ENCODE peak calls at places on chromosomes 16 and 17, in ten cellular contexts. One of them, this sample, is unnamed.

GRCh38 chr17:50028207-50029120 is 27.4 kb upstream of the ITGA3 start:
- DNase-seq in PC-3: peak; percentile 100
- DNase-seq in heart left ventricle: no peak
- DNase-seq in transverse colon: no peak
- DNase-seq in dorsolateral prefrontal cortex: no peak
- DNase-seq in sigmoid colon: no peak
- DNase-seq in AG04450: no peak
- DNase-seq in cardiac muscle cell: peak; percentile 64
- DNase-seq in thoracic aorta: no peak
- DNase-seq in uterus: no peak
- DNase-seq in this sample: peak; percentile 43

GRCh38 chr17:35373984-35374765 is 754 bp upstream of the SLFN11 start:
- DNase-seq in cardiac muscle cell: peak; percentile 76
- DNase-seq in uterus: peak; percentile 38
- DNase-seq in transverse colon: peak; percentile 49
- DNase-seq in thoracic aorta: no peak
- DNase-seq in dorsolateral prefrontal cortex: no peak
- DNase-seq in PC-3: peak; percentile 34
- DNase-seq in AG04450: no peak
- DNase-seq in sigmoid colon: peak; percentile 88
- DNase-seq in heart left ventricle: peak; percentile 79
- DNase-seq in this sample: peak; percentile 54

GRCh38 chr17:16443390-16444257 is 28.3 kb downstream of the TRPV2 start:
- DNase-seq in uterus: no peak
- DNase-seq in AG04450: no peak
- DNase-seq in thoracic aorta: no peak
- DNase-seq in sigmoid colon: no peak
- DNase-seq in transverse colon: no peak
- DNase-seq in PC-3: no peak
- DNase-seq in cardiac muscle cell: no peak
- DNase-seq in heart left ventricle: no peak
- DNase-seq in dorsolateral prefrontal cortex: no peak
- DNase-seq in this sample: no peak

GRCh38 chr17:60947100-60947499 is 269.4 kb downstream of the BCAS3 start:
- DNase-seq in thoracic aorta: no peak
- DNase-seq in cardiac muscle cell: no peak
- DNase-seq in PC-3: peak; percentile 30
- DNase-seq in dorsolateral prefrontal cortex: no peak
- DNase-seq in transverse colon: no peak
- DNase-seq in sigmoid colon: no peak
- DNase-seq in AG04450: no peak
- DNase-seq in heart left ventricle: no peak
- DNase-seq in uterus: no peak
- DNase-seq in this sample: no peak

GRCh38 chr17:48149174-48150106 is 41.9 kb downstream of the SNX11 start:
- DNase-seq in uterus: no peak
- DNase-seq in dorsolateral prefrontal cortex: no peak
- DNase-seq in AG04450: no peak
- DNase-seq in thoracic aorta: no peak
- DNase-seq in transverse colon: no peak
- DNase-seq in PC-3: no peak
- DNase-seq in cardiac muscle cell: peak; percentile 28
- DNase-seq in sigmoid colon: no peak
- DNase-seq in heart left ventricle: no peak
- DNase-seq in this sample: no peak

GRCh38 chr17:64331946-64332493 is 58.6 kb downstream of the PECAM1 start:
- DNase-seq in thoracic aorta: no peak
- DNase-seq in transverse colon: no peak
- DNase-seq in uterus: peak; percentile 58
- DNase-seq in AG04450: no peak
- DNase-seq in PC-3: peak; percentile 97
- DNase-seq in dorsolateral prefrontal cortex: no peak
- DNase-seq in heart left ventricle: no peak
- DNase-seq in sigmoid colon: no peak
- DNase-seq in cardiac muscle cell: peak; percentile 82
- DNase-seq in this sample: peak; percentile 73

GRCh38 chr16:13244770-13245169 is 343.4 kb downstream of the SHISA9 start:
- DNase-seq in sigmoid colon: no peak
- DNase-seq in dorsolateral prefrontal cortex: no peak
- DNase-seq in thoracic aorta: no peak
- DNase-seq in PC-3: no peak
- DNase-seq in cardiac muscle cell: no peak
- DNase-seq in uterus: no peak
- DNase-seq in AG04450: no peak
- DNase-seq in transverse colon: no peak
- DNase-seq in heart left ventricle: no peak
- DNase-seq in this sample: no peak

GRCh38 chr16:48197294-48197693 is 41.5 kb upstream of the ABCC12 start:
- DNase-seq in PC-3: no peak
- DNase-seq in AG04450: no peak
- DNase-seq in thoracic aorta: no peak
- DNase-seq in transverse colon: no peak
- DNase-seq in sigmoid colon: no peak
- DNase-seq in heart left ventricle: no peak
- DNase-seq in uterus: no peak
- DNase-seq in cardiac muscle cell: no peak
- DNase-seq in dorsolateral prefrontal cortex: no peak
- DNase-seq in this sample: no peak

GRCh38 chr17:75131278-75132017 is at the start of gene NT5C:
- DNase-seq in heart left ventricle: peak; percentile 89
- DNase-seq in dorsolateral prefrontal cortex: peak; percentile 77
- DNase-seq in thoracic aorta: peak; percentile 33
- DNase-seq in PC-3: peak; percentile 76
- DNase-seq in sigmoid colon: peak; percentile 91
- DNase-seq in transverse colon: peak; percentile 90
- DNase-seq in cardiac muscle cell: peak; percentile 86
- DNase-seq in AG04450: peak; percentile 33
- DNase-seq in uterus: peak; percentile 80
- DNase-seq in this sample: peak; percentile 80

GRCh38 chr17:75130632-75131277 is 787 bp downstream of the NT5C start:
- DNase-seq in uterus: peak; percentile 56
- DNase-seq in thoracic aorta: no peak
- DNase-seq in PC-3: peak; percentile 73
- DNase-seq in sigmoid colon: peak; percentile 84
- DNase-seq in dorsolateral prefrontal cortex: peak; percentile 41
- DNase-seq in AG04450: no peak
- DNase-seq in heart left ventricle: no peak
- DNase-seq in cardiac muscle cell: peak; percentile 67
- DNase-seq in transverse colon: peak; percentile 62
- DNase-seq in this sample: peak; percentile 49

GRCh38 chr17:75129576-75129975 is 2.0 kb downstream of the NT5C start:
- DNase-seq in heart left ventricle: no peak
- DNase-seq in sigmoid colon: no peak
- DNase-seq in AG04450: no peak
- DNase-seq in PC-3: no peak
- DNase-seq in dorsolateral prefrontal cortex: no peak
- DNase-seq in uterus: no peak
- DNase-seq in cardiac muscle cell: no peak
- DNase-seq in transverse colon: no peak
- DNase-seq in thoracic aorta: no peak
- DNase-seq in this sample: no peak

GRCh38 chr17:75128694-75129505 is 2.6 kb downstream of the NT5C start:
- DNase-seq in thoracic aorta: no peak
- DNase-seq in sigmoid colon: no peak
- DNase-seq in transverse colon: no peak
- DNase-seq in AG04450: no peak
- DNase-seq in dorsolateral prefrontal cortex: no peak
- DNase-seq in cardiac muscle cell: no peak
- DNase-seq in PC-3: no peak
- DNase-seq in uterus: no peak
- DNase-seq in heart left ventricle: no peak
- DNase-seq in this sample: no peak

DNA sequence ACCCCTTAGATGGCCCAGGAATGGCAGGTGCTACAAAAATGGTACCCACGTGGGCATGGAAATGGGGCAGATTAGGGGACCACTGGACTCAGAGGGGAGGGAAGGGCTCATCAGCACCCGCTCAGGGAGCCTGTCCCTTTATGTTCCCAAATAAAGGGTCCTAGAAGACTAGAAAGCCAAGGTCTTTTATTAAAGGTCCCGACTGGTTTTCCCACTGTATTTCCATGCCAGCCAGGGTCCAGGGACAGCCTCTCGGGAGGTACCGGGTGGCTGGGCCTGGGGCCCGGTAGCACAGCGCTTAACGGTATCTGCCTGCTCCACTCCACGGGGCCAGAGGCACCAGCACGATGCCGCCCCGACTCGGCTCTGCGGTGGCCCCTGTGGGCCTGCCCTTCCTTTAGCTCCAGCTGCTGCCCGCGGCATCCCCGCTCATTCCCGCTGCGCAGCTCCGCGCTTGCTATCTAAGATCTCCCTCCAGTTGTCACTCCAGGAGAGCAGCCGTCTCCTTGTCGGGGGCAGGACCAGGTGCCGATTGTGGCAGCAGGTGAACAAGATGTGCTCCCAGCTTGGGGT is 1.4 kb downstream of the NT5C start:
- DNase-seq in transverse colon: no peak
- DNase-seq in PC-3: no peak
- DNase-seq in AG04450: no peak
- DNase-seq in dorsolateral prefrontal cortex: no peak
- DNase-seq in uterus: no peak
- DNase-seq in sigmoid colon: no peak
- DNase-seq in thoracic aorta: no peak
- DNase-seq in cardiac muscle cell: no peak
- DNase-seq in heart left ventricle: no peak
- DNase-seq in this sample: no peak
- H3K4me3 ChIP-seq in transverse colon: peak overlapping the region; percentile 94
- H3K4me3 ChIP-seq in PC-3: peak overlapping the region; percentile 72
- H3K4me3 ChIP-seq in AG04450: peak overlapping the region; percentile 75
- H3K4me3 ChIP-seq in dorsolateral prefrontal cortex: no peak overlapping the region
- H3K4me3 ChIP-seq in uterus: no peak overlapping the region
- H3K4me3 ChIP-seq in sigmoid colon: peak overlapping the region; percentile 73
- H3K4me3 ChIP-seq in thoracic aorta: peak overlapping the region; percentile 98
- H3K4me3 ChIP-seq in cardiac muscle cell: peak overlapping the region; percentile 84
- H3K4me3 ChIP-seq in heart left ventricle: no peak overlapping the region
- H3K4me3 ChIP-seq in this sample: peak overlapping the region; percentile 15

DNA sequence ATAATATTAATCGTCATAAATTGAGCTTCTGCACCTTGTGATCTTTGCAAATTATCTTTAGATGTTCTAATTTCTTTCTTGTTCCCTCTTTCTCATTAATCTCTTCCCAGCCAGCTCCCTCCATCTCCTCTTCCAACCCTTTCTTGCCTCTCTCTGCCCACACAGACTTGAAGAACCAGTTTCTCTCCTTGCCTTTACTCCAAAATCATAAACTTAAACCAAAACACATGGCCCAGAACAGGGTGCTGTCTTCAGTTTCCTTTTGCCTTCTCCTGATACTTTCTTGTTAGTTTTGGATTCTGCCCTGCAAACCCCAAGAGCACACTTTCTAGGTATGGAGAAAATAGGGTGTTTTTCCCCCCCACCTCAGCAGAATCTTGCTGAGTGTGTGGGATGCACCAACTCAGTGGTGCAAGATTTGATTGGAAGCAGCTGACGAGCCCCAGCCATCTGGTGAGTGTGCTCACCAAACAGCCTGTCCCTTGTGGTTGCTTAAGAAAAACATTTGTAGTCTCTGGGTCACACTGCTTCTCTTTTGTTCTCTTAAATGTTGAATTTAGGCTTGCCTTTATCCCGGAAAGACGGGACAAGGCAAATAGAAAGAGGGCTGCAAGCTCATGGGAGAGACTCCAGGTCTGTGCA is 175.8 kb upstream of the MAF start:
- DNase-seq in thoracic aorta: no peak
- DNase-seq in uterus: peak; percentile 83
- DNase-seq in cardiac muscle cell: peak; percentile 55
- DNase-seq in PC-3: no peak
- DNase-seq in transverse colon: peak; percentile 33
- DNase-seq in heart left ventricle: no peak
- DNase-seq in sigmoid colon: peak; percentile 84
- DNase-seq in dorsolateral prefrontal cortex: no peak
- DNase-seq in AG04450: no peak
- DNase-seq in this sample: peak; percentile 32
- TF ChIP-seq CTCF in thoracic aorta: no peak
- TF ChIP-seq CTCF in uterus: peak; percentile 55
- TF ChIP-seq CTCF in cardiac muscle cell: no peak
- TF ChIP-seq CTCF in PC-3: no peak
- TF ChIP-seq CTCF in transverse colon: no peak
- TF ChIP-seq CTCF in heart left ventricle: no peak
- TF ChIP-seq CTCF in sigmoid colon: no peak
- TF ChIP-seq CTCF in dorsolateral prefrontal cortex: no peak
- TF ChIP-seq CTCF in AG04450: no peak
- TF ChIP-seq CTCF in this sample: no peak

DNA sequence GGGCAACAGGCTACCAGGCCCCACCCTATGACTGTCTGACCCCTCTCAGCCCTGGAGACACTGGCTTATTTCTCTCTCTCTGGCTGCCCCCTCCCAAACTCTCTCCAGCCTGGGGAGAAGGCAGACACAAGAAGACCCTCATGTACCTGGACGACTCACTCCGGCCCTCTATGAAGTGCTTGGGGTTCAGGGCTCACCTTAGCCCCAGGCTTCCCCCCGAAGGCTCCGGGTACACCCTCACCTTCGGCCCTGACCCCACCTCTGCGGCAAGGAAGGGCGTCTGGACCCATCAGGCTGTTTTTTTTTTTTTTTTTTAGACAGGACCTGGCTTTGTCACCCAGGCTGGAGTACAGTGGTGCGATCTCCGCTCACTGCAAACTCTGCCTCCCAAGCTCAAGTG is 906 bp upstream of the CARMIL2 start:
- DNase-seq in thoracic aorta: no peak
- DNase-seq in PC-3: no peak
- DNase-seq in cardiac muscle cell: no peak
- DNase-seq in dorsolateral prefrontal cortex: no peak
- DNase-seq in sigmoid colon: no peak
- DNase-seq in heart left ventricle: no peak
- DNase-seq in uterus: no peak
- DNase-seq in AG04450: no peak
- DNase-seq in transverse colon: no peak
- DNase-seq in this sample: no peak
- H3K27ac ChIP-seq in thoracic aorta: no peak overlapping the region
- H3K27ac ChIP-seq in PC-3: no peak overlapping the region
- H3K27ac ChIP-seq in cardiac muscle cell: no peak overlapping the region
- H3K27ac ChIP-seq in dorsolateral prefrontal cortex: no peak overlapping the region
- H3K27ac ChIP-seq in sigmoid colon: no peak overlapping the region
- H3K27ac ChIP-seq in heart left ventricle: no peak overlapping the region
- H3K27ac ChIP-seq in uterus: no peak overlapping the region
- H3K27ac ChIP-seq in AG04450: no peak overlapping the region
- H3K27ac ChIP-seq in transverse colon: no peak overlapping the region
- H3K27ac ChIP-seq in this sample: no peak overlapping the region

DNA sequence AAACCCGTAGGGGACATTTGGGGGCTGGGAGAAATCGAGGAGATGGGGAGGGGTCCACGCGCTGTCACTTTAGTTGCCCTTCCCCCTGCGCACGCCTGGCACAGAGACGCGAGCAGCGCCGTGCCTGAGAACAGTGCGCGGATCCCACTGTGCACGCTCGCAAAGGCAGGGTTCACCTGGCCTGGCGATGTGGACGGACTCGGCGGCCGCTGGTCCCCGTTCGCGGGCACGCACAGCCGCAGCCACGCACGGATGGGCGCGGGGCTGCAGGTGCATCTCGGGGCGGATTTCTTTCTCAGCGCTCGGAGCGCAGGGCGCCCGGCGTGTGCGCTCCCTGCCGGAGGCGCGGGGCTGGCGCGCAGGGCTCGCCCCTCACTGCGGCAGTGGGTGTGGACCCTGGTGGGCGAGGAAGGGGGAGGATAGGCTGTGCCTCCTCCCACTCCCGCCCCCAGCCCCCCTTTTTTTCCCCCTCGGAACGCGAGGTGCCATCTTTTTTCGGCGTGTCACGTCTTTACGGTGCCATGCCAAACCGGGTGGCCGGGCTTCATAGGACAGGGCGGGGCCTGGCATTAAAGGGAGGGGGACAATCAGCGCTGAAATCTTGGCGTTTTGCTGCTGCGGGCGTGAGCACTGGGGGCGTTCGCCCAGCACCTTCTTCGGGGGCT is 1.1 kb downstream of the MAPT start:
- DNase-seq in sigmoid colon: no peak
- DNase-seq in cardiac muscle cell: peak; percentile 11
- DNase-seq in transverse colon: no peak
- DNase-seq in PC-3: peak; percentile 31
- DNase-seq in uterus: no peak
- DNase-seq in thoracic aorta: no peak
- DNase-seq in heart left ventricle: no peak
- DNase-seq in dorsolateral prefrontal cortex: peak; percentile 54
- DNase-seq in AG04450: no peak
- DNase-seq in this sample: no peak
- H3K4me3 ChIP-seq in sigmoid colon: peak overlapping the region; percentile 74
- H3K4me3 ChIP-seq in cardiac muscle cell: peak overlapping the region; percentile 82
- H3K4me3 ChIP-seq in transverse colon: peak overlapping the region; percentile 58
- H3K4me3 ChIP-seq in PC-3: peak overlapping the region; percentile 81
- H3K4me3 ChIP-seq in uterus: peak overlapping the region; percentile 61
- H3K4me3 ChIP-seq in thoracic aorta: peak overlapping the region; percentile 99
- H3K4me3 ChIP-seq in heart left ventricle: peak overlapping the region; percentile 90
- H3K4me3 ChIP-seq in dorsolateral prefrontal cortex: peak overlapping the region; percentile 94
- H3K4me3 ChIP-seq in AG04450: peak overlapping the region; percentile 66
- H3K4me3 ChIP-seq in this sample: peak overlapping the region; percentile 15

This sample was measured in lung.